ENCODE peak calls at places on chromosomes 4 and X, in six cellular contexts. F is NCI-H2171; A is NCI-H1105 treated with DMSO at 0.1 percent for 48 hours; H is naive thymus-derived CD8-positive, alpha-beta T cell; C is ACHN; M is A172. G is an unnamed sample.

GRCh38 chr4:81504685-81505598 is 33.2 kb upstream of the RASGEF1B start:
- DNase-seq in F (no peak), A (no peak), M (no peak), H (peak; percentile 58), C (no peak), G (no peak)

GRCh38 chrX:140389331-140389730 is 115.5 kb downstream of the SOX3 start:
- DNase-seq in F (no peak), A (peak; percentile 1), M (no peak), C (peak; percentile 15), H (no peak), G (no peak)

GRCh38 chr4:175787948-175788347 is 24.1 kb downstream of the GPM6A start:
- DNase-seq in M (no peak), H (no peak), F (no peak), C (no peak), A (no peak), G (no peak)

GRCh38 chr4:32768664-32769389 is 2048.7 kb downstream of the PCDH7 start:
- DNase-seq in H (no peak), C (no peak), F (no peak), M (no peak), A (no peak), G (no peak)

GRCh38 chrX:42930951-42931350 is 153.0 kb upstream of the PPP1R2C start:
- DNase-seq in F (no peak), M (no peak), H (no peak), C (no peak), A (no peak), G (no peak)

GRCh38 chr4:124970011-124970410 is 257.5 kb upstream of the ANKRD50 start:
- DNase-seq in A (no peak), C (no peak), F (no peak), M (no peak), H (no peak), G (peak; percentile 8)

GRCh38 chr4:30473225-30473624 is 246.9 kb upstream of the PCDH7 start:
- DNase-seq in A (no peak), H (no peak), F (no peak), M (no peak), C (no peak), G (no peak)

GRCh38 chr4:93182722-93183121 is 645.8 kb upstream of the ATOH1 start:
- DNase-seq in A (peak; percentile 45), F (no peak), H (no peak), M (no peak), C (no peak), G (no peak)

GRCh38 chrX:155888139-155888538 is 7.0 kb downstream of the VAMP7 start:
- DNase-seq in H (no peak), F (no peak), M (peak; percentile 93), A (no peak), C (peak; percentile 81), G (peak; percentile 78)

GRCh38 chrX:43840265-43840664 is 42.0 kb downstream of the MAOB start:
- DNase-seq in M (no peak), F (no peak), C (no peak), H (no peak), A (peak; percentile 49), G (no peak)

GRCh38 chr4:138734746-138735145 is 280.8 kb upstream of the NOCT start:
- DNase-seq in C (no peak), A (no peak), H (no peak), M (peak; percentile 4), F (no peak), G (no peak)

GRCh38 chr4:138673053-138673452 is 342.5 kb upstream of the NOCT start:
- DNase-seq in A (no peak), C (no peak), H (no peak), M (no peak), F (no peak), G (no peak)

GRCh38 chrX:66602381-66602938 is 36.4 kb downstream of the EDA2R start:
- DNase-seq in A (no peak), F (no peak), M (no peak), C (no peak), H (no peak), G (no peak)

GRCh38 chr4:48596336-48596735 is 106.3 kb downstream of the ZAR1 start:
- DNase-seq in H (no peak), A (no peak), M (no peak), F (no peak), C (no peak), G (no peak)

GRCh38 chrX:16212436-16212835 is 45.2 kb downstream of the MAGEB17 start:
- DNase-seq in A (no peak), H (no peak), F (no peak), M (peak; percentile 16), C (peak; percentile 15), G (peak; percentile 40)

GRCh38 chr4:143424276-143424675 is 87.6 kb downstream of the GAB1 start:
- DNase-seq in A (no peak), C (no peak), H (no peak), F (no peak), M (peak; percentile 6), G (no peak)

GRCh38 chr4:16532240-16532990 is 306.1 kb upstream of the TAPT1 start:
- DNase-seq in A (no peak), M (no peak), C (no peak), F (no peak), H (no peak), G (peak; percentile 48)

GRCh38 chr4:155639674-155640529 is 26.7 kb upstream of the GUCY1A1 start:
- DNase-seq in M (no peak), H (no peak), C (no peak), F (no peak), A (no peak), G (peak; percentile 8)

GRCh38 chr4:121155893-121156292 is 8.2 kb downstream of the TNIP3 start:
- DNase-seq in M (peak; percentile 87), F (no peak), A (no peak), H (no peak), C (peak; percentile 72), G (peak; percentile 71)

GRCh38 chr4:76484654-76485053 is 49.6 kb downstream of the SHROOM3 start:
- DNase-seq in M (no peak), C (no peak), F (no peak), H (no peak), A (no peak), G (no peak)

GRCh38 chr4:87465739-87466366 is 43.5 kb downstream of the NUDT9 start:
- DNase-seq in H (no peak), F (no peak), M (peak; percentile 20), C (peak; percentile 33), A (peak; percentile 29), G (peak; percentile 43)

G was measured in RPMI7951.